ENCODE peak calls at places on chromosomes 6 and 20, in five cellular contexts. L is heart left ventricle, Y is kidney glomerular epithelial cell, C is substantia nigra, F is Calu3. U is an unnamed sample.

GRCh38 chr6:133067960-133068359 is 173.2 kb upstream of the EYA4 start:
- DNase-seq in C (no peak), F (no peak), L (no peak), Y (no peak), U (no peak)

GRCh38 chr6:133198725-133199124 is 42.4 kb upstream of the EYA4 start:
- DNase-seq in C (no peak), Y (no peak), F (no peak), L (no peak), U (no peak)

GRCh38 chr20:23269954-23270353 is 80.6 kb upstream of the NXT1 start:
- DNase-seq in L (no peak), C (no peak), Y (no peak), F (no peak), U (no peak)

GRCh38 chr20:43799741-43800140 is 72.9 kb upstream of the GTSF1L start:
- DNase-seq in C (no peak), F (no peak), L (no peak), Y (no peak), U (no peak)

GRCh38 chr6:41097467-41098090 is 24.8 kb downstream of the NFYA start:
- DNase-seq in Y (peak), F (no peak), L (no peak), C (no peak), U (no peak)

GRCh38 chr20:1761116-1761515 is 103.5 kb upstream of the SIRPG start:
- DNase-seq in C (no peak), Y (peak), L (no peak), F (no peak), U (no peak)

GRCh38 chr20:37042986-37043972 is 52.5 kb downstream of the RBL1 start:
- DNase-seq in L (no peak), F (no peak), C (no peak), Y (no peak), U (no peak)

GRCh38 chr20:38222231-38222922 is 38.2 kb downstream of the KIAA1755 start:
- DNase-seq in L (peak), C (peak), F (peak), Y (peak), U (peak)

GRCh38 chr6:130012728-130013127 is 5.7 kb upstream of the L3MBTL3 start:
- DNase-seq in F (no peak), L (no peak), C (no peak), Y (no peak), U (no peak)

GRCh38 chr6:100880149-100880900 is 804 bp downstream of the ASCC3 start:
- DNase-seq in Y (no peak), F (peak), C (no peak), L (no peak), U (no peak)

GRCh38 chr6:8783191-8783590 is 347.8 kb upstream of the SLC35B3 start:
- DNase-seq in L (no peak), Y (no peak), C (no peak), F (no peak), U (no peak)

GRCh38 chr6:130132286-130132701 is 90.5 kb downstream of the SAMD3 start:
- DNase-seq in C (no peak), L (no peak), F (no peak), Y (no peak), U (no peak)

GRCh38 chr6:80003841-80004198 is 629 bp upstream of the TTK start:
- DNase-seq in L (no peak), Y (no peak), C (peak), F (peak), U (peak)

GRCh38 chr6:126087456-126087855 is 101.1 kb downstream of the TRMT11 start:
- DNase-seq in F (no peak), Y (no peak), L (no peak), C (no peak), U (no peak)

GRCh38 chr6:109349419-109349987 is 32.8 kb downstream of the CD164 start:
- DNase-seq in Y (no peak), F (peak), C (no peak), L (peak), U (no peak)

GRCh38 chr6:37622639-37623038 is 75.0 kb downstream of the MDGA1 start:
- DNase-seq in Y (peak), L (no peak), F (no peak), C (no peak), U (no peak)

GRCh38 chr6:19845271-19846046 is 8.3 kb downstream of the ID4 start:
- DNase-seq in C (no peak), L (no peak), Y (no peak), F (no peak), U (no peak)

GRCh38 chr6:169868458-169868857 is 117.0 kb downstream of the ERMARD start:
- DNase-seq in F (no peak), L (peak), C (peak), Y (no peak), U (no peak)

U was measured in NCI-H446.